ENCODE peak calls at places on chromosome 11, in ten cellular contexts. H, R, N, Y, F, P, X, M, L and I are unnamed samples.

GRCh38 chr11:789951-790350 is at the start of gene CEND1:
- DNase-seq in N (peak; percentile 48), M (peak; percentile 52), X (peak; percentile 53), P (peak; percentile 40), Y (peak; percentile 35), L (no peak), H (no peak), R (peak; percentile 77), F (no peak), I (peak; percentile 35)

GRCh38 chr11:1209371-1210057 is 13.4 kb upstream of the MUC5B start:
- DNase-seq in R (no peak), P (no peak), N (no peak), F (no peak), L (no peak), M (no peak), Y (no peak), X (no peak), H (no peak), I (no peak)

GRCh38 chr11:28123151-28123571 is 15.0 kb downstream of the METTL15 start:
- DNase-seq in P (no peak), F (no peak), Y (no peak), N (peak; percentile 68), H (no peak), M (no peak), R (no peak), L (no peak), X (no peak), I (no peak)

GRCh38 chr11:41522899-41523672 is 63.6 kb upstream of the LRRC4C start:
- DNase-seq in R (no peak), N (no peak), X (no peak), F (no peak), M (no peak), Y (peak; percentile 60), H (no peak), L (no peak), P (no peak), I (no peak)

GRCh38 chr11:9231848-9232177 is 33.3 kb downstream of the DENND5A start:
- DNase-seq in L (no peak), Y (no peak), P (no peak), H (no peak), X (no peak), F (no peak), N (peak; percentile 55), R (peak; percentile 26), M (no peak), I (no peak)

GRCh38 chr11:16881074-16881709 is 133.0 kb downstream of the PLEKHA7 start:
- DNase-seq in Y (peak; percentile 85), N (peak; percentile 69), X (no peak), L (no peak), F (peak; percentile 76), H (no peak), R (peak; percentile 34), M (no peak), P (peak; percentile 61), I (no peak)

GRCh38 chr11:70456921-70457532 is 58.7 kb downstream of the CTTN start:
- DNase-seq in N (peak; percentile 49), P (peak; percentile 34), X (no peak), L (peak; percentile 4), H (no peak), M (no peak), Y (peak; percentile 41), R (no peak), F (no peak), I (no peak)

GRCh38 chr11:6931146-6931713 is 5.0 kb downstream of the ZNF215 start:
- DNase-seq in M (no peak), F (no peak), Y (no peak), P (no peak), H (no peak), X (no peak), R (no peak), N (peak; percentile 79), L (no peak), I (no peak)

GRCh38 chr11:32497951-32498350 is 62.6 kb upstream of the WT1 start:
- DNase-seq in L (no peak), M (no peak), N (no peak), R (no peak), Y (no peak), P (no peak), H (no peak), X (no peak), F (peak; percentile 44), I (no peak)

GRCh38 chr11:95565692-95566091 is 223.9 kb downstream of the FAM76B start:
- DNase-seq in N (no peak), L (no peak), P (no peak), Y (no peak), R (peak; percentile 30), F (no peak), M (no peak), X (no peak), H (no peak), I (no peak)

GRCh38 chr11:67581469-67581868 is 2.1 kb upstream of the GSTP1 start:
- DNase-seq in Y (peak; percentile 85), N (no peak), R (no peak), F (peak; percentile 56), L (no peak), H (no peak), M (no peak), X (no peak), P (peak; percentile 63), I (no peak)

GRCh38 chr11:69013009-69013951 is at the start of gene MRGPRF:
- DNase-seq in H (no peak), N (peak; percentile 89), P (peak; percentile 21), L (no peak), R (no peak), F (peak; percentile 67), Y (peak; percentile 41), M (peak; percentile 23), X (no peak), I (no peak)